ENCODE peak calls at places on chromosomes 1 and 21, in six cellular contexts. One of them, this sample, is unnamed.

GRCh38 chr1:241610056-241610815 is 29.9 kb downstream of the CHML start:
- DNase-seq in K562: peak
- DNase-seq in HepG2: peak
- DNase-seq in SK-N-SH: peak
- DNase-seq in H1: no peak
- DNase-seq in GM12878: no peak
- DNase-seq in this sample: no peak

GRCh38 chr21:41403331-41403730 is 22.7 kb upstream of the MX1 start:
- DNase-seq in GM12878: no peak
- DNase-seq in HepG2: no peak
- DNase-seq in H1: no peak
- DNase-seq in SK-N-SH: no peak
- DNase-seq in K562: no peak
- DNase-seq in this sample: no peak

GRCh38 chr1:6869002-6869380 is 83.7 kb downstream of the CAMTA1 start:
- DNase-seq in K562: no peak
- DNase-seq in H1: no peak
- DNase-seq in GM12878: no peak
- DNase-seq in HepG2: no peak
- DNase-seq in SK-N-SH: no peak
- DNase-seq in this sample: no peak

GRCh38 chr21:45531393-45532215 is 10.6 kb downstream of the SLC19A1 start:
- DNase-seq in SK-N-SH: no peak
- DNase-seq in K562: no peak
- DNase-seq in H1: peak
- DNase-seq in HepG2: no peak
- DNase-seq in GM12878: no peak
- DNase-seq in this sample: no peak

GRCh38 chr21:42544544-42544943 is 30.9 kb downstream of the SLC37A1 start:
- DNase-seq in H1: no peak
- DNase-seq in SK-N-SH: no peak
- DNase-seq in K562: peak
- DNase-seq in HepG2: no peak
- DNase-seq in GM12878: no peak
- DNase-seq in this sample: no peak

GRCh38 chr1:88175631-88176226 is 508.3 kb upstream of the PKN2 start:
- DNase-seq in GM12878: no peak
- DNase-seq in K562: no peak
- DNase-seq in HepG2: peak
- DNase-seq in SK-N-SH: no peak
- DNase-seq in H1: no peak
- DNase-seq in this sample: no peak

GRCh38 chr1:150808134-150808533 is at the start of gene CTSK:
- DNase-seq in HepG2: no peak
- DNase-seq in H1: no peak
- DNase-seq in GM12878: no peak
- DNase-seq in K562: no peak
- DNase-seq in SK-N-SH: no peak
- DNase-seq in this sample: no peak

GRCh38 chr1:90201467-90202358 is 206.8 kb downstream of the ZNF326 start:
- DNase-seq in GM12878: no peak
- DNase-seq in K562: no peak
- DNase-seq in SK-N-SH: no peak
- DNase-seq in HepG2: no peak
- DNase-seq in H1: no peak
- DNase-seq in this sample: no peak

GRCh38 chr1:237640011-237640671 is 250.6 kb downstream of the ZP4 start:
- DNase-seq in SK-N-SH: no peak
- DNase-seq in HepG2: no peak
- DNase-seq in K562: no peak
- DNase-seq in H1: no peak
- DNase-seq in GM12878: no peak
- DNase-seq in this sample: no peak

GRCh38 chr1:205488074-205488723 is 16.3 kb upstream of the CDK18 start:
- DNase-seq in GM12878: no peak
- DNase-seq in HepG2: peak
- DNase-seq in K562: peak
- DNase-seq in H1: peak
- DNase-seq in SK-N-SH: peak
- DNase-seq in this sample: peak

GRCh38 chr1:110631836-110632620 is 25.9 kb upstream of the KCNA2 start:
- DNase-seq in SK-N-SH: no peak
- DNase-seq in K562: no peak
- DNase-seq in GM12878: no peak
- DNase-seq in HepG2: no peak
- DNase-seq in H1: no peak
- DNase-seq in this sample: no peak

GRCh38 chr1:200896571-200897187 is 2.0 kb downstream of the INAVA start:
- DNase-seq in GM12878: no peak
- DNase-seq in K562: no peak
- DNase-seq in H1: no peak
- DNase-seq in HepG2: peak
- DNase-seq in SK-N-SH: no peak
- DNase-seq in this sample: peak

GRCh38 chr1:226679853-226680516 is 59.1 kb downstream of the ITPKB start:
- DNase-seq in SK-N-SH: peak
- DNase-seq in K562: peak
- DNase-seq in H1: peak
- DNase-seq in HepG2: no peak
- DNase-seq in GM12878: no peak
- DNase-seq in this sample: peak

GRCh38 chr1:219659682-219660081 is 46.8 kb upstream of the ZC3H11B start:
- DNase-seq in GM12878: no peak
- DNase-seq in SK-N-SH: peak
- DNase-seq in H1: no peak
- DNase-seq in HepG2: no peak
- DNase-seq in K562: no peak
- DNase-seq in this sample: no peak

GRCh38 chr1:180609643-180610555 is 21.9 kb upstream of the XPR1 start:
- DNase-seq in H1: no peak
- DNase-seq in GM12878: no peak
- DNase-seq in HepG2: no peak
- DNase-seq in SK-N-SH: no peak
- DNase-seq in K562: peak
- DNase-seq in this sample: peak

GRCh38 chr1:114154963-114155322 is 1.3 kb upstream of the SYT6 start:
- DNase-seq in GM12878: no peak
- DNase-seq in SK-N-SH: peak
- DNase-seq in H1: peak
- DNase-seq in HepG2: no peak
- DNase-seq in K562: no peak
- DNase-seq in this sample: no peak

GRCh38 chr1:8516793-8517556 is 199.1 kb downstream of the SLC45A1 start:
- DNase-seq in H1: no peak
- DNase-seq in GM12878: no peak
- DNase-seq in HepG2: no peak
- DNase-seq in SK-N-SH: no peak
- DNase-seq in K562: no peak
- DNase-seq in this sample: no peak

GRCh38 chr1:114093624-114094302 is 59.9 kb downstream of the SYT6 start:
- DNase-seq in SK-N-SH: no peak
- DNase-seq in K562: no peak
- DNase-seq in GM12878: no peak
- DNase-seq in HepG2: peak
- DNase-seq in H1: no peak
- DNase-seq in this sample: no peak

GRCh38 chr1:151399890-151400235 is 490 bp downstream of the PSMB4 start:
- DNase-seq in H1: no peak
- DNase-seq in GM12878: no peak
- DNase-seq in HepG2: no peak
- DNase-seq in SK-N-SH: no peak
- DNase-seq in K562: no peak
- DNase-seq in this sample: no peak

GRCh38 chr1:58815069-58815679 is 31.3 kb upstream of the JUN start:
- DNase-seq in HepG2: peak
- DNase-seq in GM12878: peak
- DNase-seq in K562: peak
- DNase-seq in H1: peak
- DNase-seq in SK-N-SH: peak
- DNase-seq in this sample: peak

GRCh38 chr1:4723106-4723505 is 68.7 kb downstream of the AJAP1 start:
- DNase-seq in HepG2: no peak
- DNase-seq in GM12878: no peak
- DNase-seq in H1: no peak
- DNase-seq in K562: no peak
- DNase-seq in SK-N-SH: no peak
- DNase-seq in this sample: no peak

GRCh38 chr1:18963968-18964367 is 7.5 kb upstream of the IFFO2 start:
- DNase-seq in H1: no peak
- DNase-seq in GM12878: no peak
- DNase-seq in HepG2: no peak
- DNase-seq in SK-N-SH: no peak
- DNase-seq in K562: no peak
- DNase-seq in this sample: no peak

GRCh38 chr1:60088620-60089155 is 15.1 kb upstream of the C1orf87 start:
- DNase-seq in HepG2: no peak
- DNase-seq in K562: no peak
- DNase-seq in SK-N-SH: no peak
- DNase-seq in GM12878: no peak
- DNase-seq in H1: no peak
- DNase-seq in this sample: no peak

DNA sequence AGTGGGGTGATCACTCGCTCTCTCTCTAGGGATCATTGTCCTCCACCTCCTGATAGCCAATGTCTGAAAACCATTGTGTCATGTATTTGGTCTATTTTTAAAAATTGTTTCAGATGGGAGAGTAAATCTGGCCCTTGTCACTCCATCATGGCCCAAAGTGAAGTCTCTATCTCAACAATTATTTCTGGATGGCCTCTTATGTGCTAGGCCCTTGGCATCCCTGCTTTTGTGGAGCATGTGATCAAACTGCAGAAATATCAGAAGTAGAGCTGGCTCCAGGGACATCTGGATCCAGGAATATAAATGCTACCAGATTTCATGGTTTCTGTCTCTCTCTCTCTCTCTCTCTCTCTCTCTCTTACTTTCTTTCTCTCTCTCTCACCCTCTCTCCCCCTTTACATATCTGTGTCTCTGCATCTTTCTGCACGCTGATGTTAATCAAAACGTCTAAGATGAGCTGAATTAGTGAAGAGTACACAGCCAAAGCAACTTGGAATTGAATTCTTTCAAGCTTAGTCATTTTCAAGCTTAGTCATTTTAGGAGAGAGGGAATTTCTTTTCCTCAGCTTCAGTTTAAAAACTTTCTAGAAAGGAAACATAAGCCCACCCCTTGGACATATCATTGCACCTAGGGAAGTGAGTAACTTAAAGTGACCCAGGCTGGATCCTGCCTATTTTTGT is 47.4 kb upstream of the DOCK7 start:
- DNase-seq in K562: no peak
- DNase-seq in SK-N-SH: no peak
- DNase-seq in GM12878: no peak
- DNase-seq in HepG2: no peak
- DNase-seq in H1: no peak
- DNase-seq in this sample: no peak
- TF ChIP-seq GABPA in K562: no peak
- TF ChIP-seq GABPA in SK-N-SH: no peak
- TF ChIP-seq GABPA in GM12878: no peak
- TF ChIP-seq GABPA in HepG2: no peak
- TF ChIP-seq GABPA in H1: no peak
- TF ChIP-seq GABPA in this sample: no peak

GRCh38 chr1:159896086-159896930 is 3.7 kb downstream of the CFAP45 start:
- DNase-seq in GM12878: no peak
- DNase-seq in H1: no peak
- DNase-seq in SK-N-SH: no peak
- DNase-seq in HepG2: no peak
- DNase-seq in K562: no peak
- DNase-seq in this sample: no peak
- H3K4me3 ChIP-seq in GM12878: no peak
- H3K4me3 ChIP-seq in H1: no peak
- H3K4me3 ChIP-seq in SK-N-SH: no peak
- H3K4me3 ChIP-seq in HepG2: no peak
- H3K4me3 ChIP-seq in K562: no peak
- H3K4me3 ChIP-seq in this sample: no peak

GRCh38 chr1:206823725-206824124 is 41.7 kb upstream of the IL20 start:
- DNase-seq in GM12878: no peak
- DNase-seq in SK-N-SH: no peak
- DNase-seq in K562: no peak
- DNase-seq in H1: no peak
- DNase-seq in HepG2: no peak
- DNase-seq in this sample: no peak
- TF ChIP-seq POLR2AphosphoS5 in GM12878: no peak
- TF ChIP-seq POLR2AphosphoS5 in SK-N-SH: no peak
- TF ChIP-seq POLR2AphosphoS5 in K562: no peak
- TF ChIP-seq POLR2AphosphoS5 in H1: no peak
- TF ChIP-seq POLR2AphosphoS5 in HepG2: no peak
- TF ChIP-seq POLR2AphosphoS5 in this sample: no peak

GRCh38 chr1:36367067-36367466 is 18.7 kb downstream of the STK40 start:
- DNase-seq in HepG2: no peak
- DNase-seq in GM12878: no peak
- DNase-seq in K562: no peak
- DNase-seq in SK-N-SH: no peak
- DNase-seq in H1: no peak
- DNase-seq in this sample: no peak

GRCh38 chr1:36369061-36369470 is 16.7 kb downstream of the STK40 start:
- DNase-seq in H1: peak
- DNase-seq in SK-N-SH: peak
- DNase-seq in K562: peak
- DNase-seq in HepG2: peak
- DNase-seq in GM12878: no peak
- DNase-seq in this sample: peak

GRCh38 chr1:36369472-36369871 is 16.3 kb downstream of the STK40 start:
- DNase-seq in H1: no peak
- DNase-seq in K562: no peak
- DNase-seq in GM12878: no peak
- DNase-seq in HepG2: no peak
- DNase-seq in SK-N-SH: no peak
- DNase-seq in this sample: no peak

GRCh38 chr1:36366091-36366661 is 19.5 kb downstream of the STK40 start:
- DNase-seq in K562: no peak
- DNase-seq in H1: no peak
- DNase-seq in SK-N-SH: peak
- DNase-seq in GM12878: no peak
- DNase-seq in HepG2: no peak
- DNase-seq in this sample: peak

GRCh38 chr1:36367798-36368197 is 17.9 kb downstream of the STK40 start:
- DNase-seq in H1: no peak
- DNase-seq in SK-N-SH: no peak
- DNase-seq in K562: no peak
- DNase-seq in GM12878: no peak
- DNase-seq in HepG2: no peak
- DNase-seq in this sample: no peak
- TF ChIP-seq GABPA in H1: no peak
- TF ChIP-seq GABPA in SK-N-SH: no peak
- TF ChIP-seq GABPA in K562: no peak
- TF ChIP-seq GABPA in GM12878: no peak
- TF ChIP-seq GABPA in HepG2: no peak
- TF ChIP-seq GABPA in this sample: no peak

GRCh38 chr21:43771199-43771675 is 4.9 kb downstream of the CSTB start:
- DNase-seq in HepG2: no peak
- DNase-seq in GM12878: no peak
- DNase-seq in K562: no peak
- DNase-seq in H1: no peak
- DNase-seq in SK-N-SH: no peak
- DNase-seq in this sample: no peak
- H3K4me3 ChIP-seq in HepG2: no peak
- H3K4me3 ChIP-seq in GM12878: no peak
- H3K4me3 ChIP-seq in K562: no peak
- H3K4me3 ChIP-seq in H1: no peak
- H3K4me3 ChIP-seq in SK-N-SH: no peak
- H3K4me3 ChIP-seq in this sample: no peak

This sample was measured in HL-60.